ENCODE peak calls at places on chromosomes 3 and 15, in nine cellular contexts. D is GM23338, P is DND-41, M is mesothelial cell of epicardium, W is B cell, J is endothelial cell, N is lung, B is fibroblast of pulmonary artery, A is adrenal gland. I is an unnamed sample.
A peak's percentile ranks its signal among the peaks of the same experiment; 100 is the strongest.

GRCh38 chr3:142802891-142803290 is 79.1 kb downstream of the TRPC1 start:
- DNase-seq in D (no peak), M (no peak), N (no peak), A (no peak), J (no peak), P (no peak), B (no peak), W (no peak), I (no peak)

GRCh38 chr15:45448066-45448510 is 69.7 kb upstream of the GATM start:
- DNase-seq in J (no peak), W (no peak), M (no peak), D (no peak), P (no peak), N (no peak), A (peak; percentile 27), B (no peak), I (no peak)

GRCh38 chr3:177195242-177195940 is 1.9 kb downstream of the TBL1XR1 start:
- DNase-seq in B (peak; percentile 48), J (no peak), A (no peak), M (no peak), D (peak; percentile 79), W (no peak), N (peak; percentile 45), P (peak; percentile 46), I (peak; percentile 37)

GRCh38 chr15:74835312-74835823 is 7.6 kb downstream of the ULK3 start:
- DNase-seq in A (peak; percentile 68), W (peak; percentile 73), P (peak; percentile 50), D (peak; percentile 96), J (peak; percentile 89), N (peak; percentile 57), M (peak; percentile 68), B (peak; percentile 57), I (peak; percentile 59)

GRCh38 chr3:31947671-31948091 is 33.4 kb downstream of the OSBPL10 start:
- DNase-seq in D (no peak), M (no peak), W (no peak), B (no peak), J (no peak), N (no peak), P (no peak), A (no peak), I (no peak)

GRCh38 chr3:164791263-164791662 is 287.0 kb downstream of the SI start:
- DNase-seq in N (no peak), D (no peak), J (no peak), W (no peak), A (no peak), M (no peak), P (no peak), B (no peak), I (no peak)

GRCh38 chr3:173567997-173568396 is 170.5 kb downstream of the NLGN1 start:
- DNase-seq in M (no peak), A (no peak), P (no peak), W (no peak), B (no peak), J (no peak), D (no peak), N (no peak), I (no peak)

GRCh38 chr3:31295150-31295765 is 237.5 kb upstream of the STT3B start:
- DNase-seq in A (no peak), M (no peak), N (no peak), J (no peak), B (no peak), P (no peak), D (no peak), W (no peak), I (no peak)

GRCh38 chr3:102060814-102061213 is 211.5 kb downstream of the NFKBIZ start:
- DNase-seq in P (no peak), W (no peak), J (no peak), N (no peak), M (no peak), D (no peak), B (no peak), A (no peak), I (no peak)

GRCh38 chr3:166455724-166456123 is 618.5 kb upstream of the BCHE start:
- DNase-seq in W (no peak), N (no peak), P (no peak), M (no peak), D (no peak), J (no peak), B (no peak), A (no peak), I (no peak)

GRCh38 chr3:129633751-129634481 is 27.4 kb upstream of the PLXND1 start:
- DNase-seq in J (no peak), P (peak; percentile 45), D (peak; percentile 16), A (no peak), M (no peak), N (no peak), B (no peak), W (peak; percentile 18), I (no peak)

GRCh38 chr3:32437898-32438297 is 46.2 kb downstream of the CMTM7 start:
- DNase-seq in B (no peak), W (no peak), J (no peak), A (no peak), D (no peak), P (no peak), M (no peak), N (no peak), I (no peak)

GRCh38 chr3:48716982-48717746 is at the start of gene IP6K2:
- DNase-seq in N (peak; percentile 99), J (peak; percentile 99), M (peak; percentile 99), A (peak; percentile 99), P (peak; percentile 99), W (peak; percentile 94), D (peak; percentile 100), B (peak; percentile 98), I (peak; percentile 99)
- TF ChIP-seq CTCF in N (no peak), J (no peak), M (no peak), A (no peak), P (no peak), W (no peak), D (no peak), B (no peak), I (no peak)

GRCh38 chr3:65334045-65334665 is 646.4 kb upstream of the ADAMTS9 start:
- DNase-seq in P (no peak), D (peak; percentile 60), A (peak; percentile 37), W (no peak), B (no peak), N (no peak), M (no peak), J (peak; percentile 7), I (no peak)
- TF ChIP-seq CTCF in P (peak; percentile 20), D (peak; percentile 78), A (no peak), W (no peak), B (peak; percentile 2), N (no peak), M (no peak), J (no peak), I (no peak)

GRCh38 chr3:13707456-13707855 is 158.5 kb downstream of the FBLN2 start:
- DNase-seq in D (no peak), W (no peak), A (no peak), J (peak; percentile 0), P (no peak), N (peak; percentile 14), B (no peak), M (peak; percentile 11), I (no peak)

GRCh38 chr3:13705702-13706280 is 156.9 kb downstream of the FBLN2 start:
- DNase-seq in A (no peak), W (no peak), B (no peak), M (peak; percentile 30), D (no peak), N (peak; percentile 22), J (no peak), P (no peak), I (no peak)

GRCh38 chr3:13705051-13705450 is 156.1 kb downstream of the FBLN2 start:
- DNase-seq in A (no peak), W (no peak), M (peak; percentile 3), J (no peak), P (no peak), B (no peak), D (no peak), N (no peak), I (no peak)

GRCh38 chr3:13706886-13707285 is 158.0 kb downstream of the FBLN2 start:
- DNase-seq in A (no peak), M (peak; percentile 0), N (peak; percentile 10), W (no peak), P (no peak), B (no peak), D (no peak), J (no peak), I (no peak)

DNA sequence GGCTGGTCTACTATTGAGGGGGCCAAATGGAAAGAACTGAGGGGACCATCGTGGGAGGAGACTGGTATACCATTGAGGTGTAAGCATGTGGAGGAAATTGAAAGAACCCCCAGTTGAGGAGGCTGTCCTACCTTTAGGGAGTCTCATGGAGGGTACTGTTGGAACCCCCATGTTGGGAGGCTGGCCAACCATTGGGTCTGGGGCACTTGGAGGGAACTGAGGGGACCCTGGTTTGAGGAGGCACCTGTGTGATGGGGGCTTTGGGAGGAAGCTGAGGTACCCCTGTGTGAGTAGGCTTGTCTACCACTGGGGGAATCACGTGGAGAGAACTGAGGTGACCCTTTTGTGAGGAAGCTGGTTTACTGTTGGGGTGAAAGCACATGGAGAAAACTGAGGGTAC is 157.5 kb downstream of the FBLN2 start:
- DNase-seq in A (no peak), N (peak; percentile 26), P (no peak), D (no peak), J (no peak), B (no peak), M (peak; percentile 6), W (no peak), I (no peak)
- TF ChIP-seq CTCF in A (no peak), N (no peak), P (no peak), D (no peak), J (no peak), B (no peak), M (no peak), W (no peak), I (no peak)

DNA sequence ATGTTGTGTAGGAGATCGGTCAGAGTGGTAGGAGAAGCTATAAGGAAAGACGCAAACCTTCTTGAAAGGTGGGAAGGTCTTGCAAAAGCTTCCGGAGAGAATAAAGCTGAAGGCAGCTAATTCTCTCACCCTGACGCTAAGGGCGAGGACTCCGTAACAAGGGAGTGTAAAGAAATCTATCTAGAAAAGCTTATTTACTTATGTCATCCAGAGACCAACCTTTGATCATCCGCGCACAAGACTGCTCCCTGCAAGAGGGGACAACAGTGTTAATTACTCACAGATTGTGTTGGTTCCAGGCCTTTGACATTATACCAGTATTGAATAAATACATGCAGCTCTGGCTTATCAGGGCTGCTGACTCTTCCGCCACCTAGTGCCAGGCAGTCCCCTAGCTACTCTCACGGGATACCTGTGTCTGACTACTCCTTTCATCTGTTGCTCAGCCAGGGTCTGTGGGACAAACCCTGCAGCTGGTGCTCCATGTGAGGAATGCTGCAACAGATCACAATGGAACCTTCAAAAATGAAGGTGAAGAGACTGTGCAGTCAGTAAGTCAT is 211.7 kb downstream of the DTWD1 start:
- DNase-seq in A (peak; percentile 37), J (no peak), W (no peak), M (no peak), N (no peak), P (peak; percentile 3), D (peak; percentile 75), B (peak; percentile 34), I (no peak)
- TF ChIP-seq CTCF in A (peak; percentile 27), J (no peak), W (no peak), M (no peak), N (no peak), P (peak; percentile 32), D (peak; percentile 68), B (peak; percentile 30), I (no peak)